ENCODE peak calls at places on chromosome 11, in five cellular contexts. Z, N, A, M and Y are unnamed samples. For H3K4me1, the result is how much of the 10 kb centered on the place peaks cover.

GRCh38 chr11:33970984-33971466 is 79.1 kb upstream of the LMO2 start:
- DNase-seq in Z (peak), N (no peak), A (peak), M (peak), Y (peak)

GRCh38 chr11:77547863-77548551 is 41.7 kb upstream of the AQP11 start:
- DNase-seq in Z (no peak), N (no peak), A (peak), M (peak), Y (peak)

GRCh38 chr11:119752946-119753345 is 23.9 kb upstream of the NECTIN1 start:
- DNase-seq in Z (no peak), N (no peak), A (no peak), M (no peak), Y (no peak)

GRCh38 chr11:26720003-26720402 is 1.9 kb downstream of the SLC5A12 start:
- DNase-seq in Z (no peak), N (no peak), A (no peak), M (no peak), Y (no peak)

GRCh38 chr11:32421992-32422391 is 13.3 kb downstream of the WT1 start:
- DNase-seq in Z (no peak), N (no peak), A (no peak), M (no peak), Y (no peak)

GRCh38 chr11:46916251-46916650 is 2.1 kb downstream of the LRP4 start:
- DNase-seq in Z (no peak), N (no peak), A (no peak), M (no peak), Y (no peak)

GRCh38 chr11:61027141-61027840 is 55.8 kb downstream of the CD6 start:
- DNase-seq in Z (no peak), N (no peak), A (no peak), M (no peak), Y (no peak)

GRCh38 chr11:118572075-118572913 is at the start of gene ARCN1:
- DNase-seq in Z (peak), N (peak), A (peak), M (peak), Y (peak)

GRCh38 chr11:77209663-77210062 is 81.6 kb downstream of the MYO7A start:
- DNase-seq in Z (no peak), N (no peak), A (no peak), M (no peak), Y (no peak)

GRCh38 chr11:128906185-128907065 is 15.3 kb downstream of the KCNJ5 start:
- DNase-seq in Z (no peak), N (no peak), A (no peak), M (no peak), Y (no peak)
- H3K4me3 ChIP-seq in Z (peak), N (peak), A (peak), M (no peak), Y (no peak)

GRCh38 chr11:12853325-12853651 is 155.8 kb upstream of the RASSF10 start:
- DNase-seq in Z (no peak), N (no peak), A (no peak), M (no peak), Y (no peak)
- H3K27ac ChIP-seq in Z (no peak), N (no peak), A (no peak), M (no peak), Y (no peak)

DNA sequence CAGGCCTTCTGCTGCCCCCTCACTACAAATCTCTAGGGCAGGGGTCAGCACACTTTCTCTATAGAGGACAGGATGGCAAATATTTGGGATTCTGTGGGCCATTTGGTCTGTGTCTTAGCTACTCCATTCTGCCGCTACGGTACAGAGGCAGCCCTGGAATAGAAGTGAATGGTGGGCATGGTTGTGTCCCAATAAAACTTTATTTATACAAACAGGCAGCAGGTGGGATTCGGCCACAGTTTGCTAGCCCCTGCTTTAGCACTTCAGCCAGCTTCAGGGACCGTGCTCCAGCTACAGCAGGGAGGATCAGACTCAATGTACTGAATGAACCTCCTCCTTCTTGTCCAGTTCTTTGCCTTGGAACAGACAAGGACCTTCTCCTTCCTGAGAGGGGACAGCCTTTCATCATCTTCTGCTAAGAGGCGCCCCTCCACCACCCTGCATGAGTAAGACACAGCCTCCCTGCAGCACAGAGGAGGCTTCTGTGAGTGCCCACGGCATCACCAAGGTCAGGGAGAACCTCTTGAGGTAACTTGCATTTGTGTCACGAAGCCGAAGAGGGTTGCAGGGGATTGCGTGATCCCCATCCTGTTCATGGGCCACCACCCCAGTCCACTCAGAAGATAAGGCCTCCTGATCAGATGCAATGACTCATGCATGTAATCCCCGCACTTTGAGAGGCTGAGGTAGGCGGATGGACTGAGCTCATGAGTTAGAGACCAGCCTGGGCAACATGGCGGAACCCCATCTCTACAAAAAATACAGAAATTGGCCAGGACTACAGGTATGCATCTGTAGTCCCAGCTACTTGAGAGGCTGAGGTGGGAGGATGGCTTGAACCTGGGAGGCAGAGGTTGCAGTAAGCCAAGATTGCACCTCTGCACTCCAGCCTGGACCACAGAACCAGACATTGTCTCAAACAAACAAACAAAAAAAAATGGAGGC is 4.6 kb downstream of the C11orf24 start:
- DNase-seq in Z (no peak), N (no peak), A (no peak), M (peak), Y (no peak)
- H3K4me1 ChIP-seq in Z (under half), N (under half), A (under half), M (half or more), Y (under half)

DNA sequence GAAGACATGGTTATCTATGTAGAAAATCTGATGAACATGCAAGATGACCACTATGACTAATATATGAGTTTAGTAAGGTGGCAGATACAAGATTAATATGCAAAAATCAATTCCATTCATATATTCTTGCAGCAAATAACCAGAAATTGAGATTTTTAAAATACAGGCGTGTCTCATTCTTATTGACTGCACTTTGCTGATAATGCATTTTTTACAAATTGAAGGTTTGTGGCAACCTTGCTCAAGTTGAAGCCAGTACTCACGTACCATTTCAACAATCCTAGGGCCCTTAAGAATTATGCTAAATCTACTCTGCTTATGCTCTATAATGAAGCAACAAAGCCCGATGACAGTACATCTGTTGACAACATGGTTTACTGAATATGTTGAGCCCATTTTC is 104.6 kb downstream of the KCNQ1OT1 start:
- DNase-seq in Z (no peak), N (no peak), A (no peak), M (no peak), Y (no peak)
- H3K4me3 ChIP-seq in Z (no peak), N (no peak), A (no peak), M (no peak), Y (no peak)

GRCh38 chr11:95915051-95915450 is 8.9 kb downstream of the MTMR2 start:
- DNase-seq in Z (no peak), N (no peak), A (no peak), M (no peak), Y (no peak)
- H3K27ac ChIP-seq in Z (peak), N (no peak), A (peak), M (no peak), Y (no peak)

DNA sequence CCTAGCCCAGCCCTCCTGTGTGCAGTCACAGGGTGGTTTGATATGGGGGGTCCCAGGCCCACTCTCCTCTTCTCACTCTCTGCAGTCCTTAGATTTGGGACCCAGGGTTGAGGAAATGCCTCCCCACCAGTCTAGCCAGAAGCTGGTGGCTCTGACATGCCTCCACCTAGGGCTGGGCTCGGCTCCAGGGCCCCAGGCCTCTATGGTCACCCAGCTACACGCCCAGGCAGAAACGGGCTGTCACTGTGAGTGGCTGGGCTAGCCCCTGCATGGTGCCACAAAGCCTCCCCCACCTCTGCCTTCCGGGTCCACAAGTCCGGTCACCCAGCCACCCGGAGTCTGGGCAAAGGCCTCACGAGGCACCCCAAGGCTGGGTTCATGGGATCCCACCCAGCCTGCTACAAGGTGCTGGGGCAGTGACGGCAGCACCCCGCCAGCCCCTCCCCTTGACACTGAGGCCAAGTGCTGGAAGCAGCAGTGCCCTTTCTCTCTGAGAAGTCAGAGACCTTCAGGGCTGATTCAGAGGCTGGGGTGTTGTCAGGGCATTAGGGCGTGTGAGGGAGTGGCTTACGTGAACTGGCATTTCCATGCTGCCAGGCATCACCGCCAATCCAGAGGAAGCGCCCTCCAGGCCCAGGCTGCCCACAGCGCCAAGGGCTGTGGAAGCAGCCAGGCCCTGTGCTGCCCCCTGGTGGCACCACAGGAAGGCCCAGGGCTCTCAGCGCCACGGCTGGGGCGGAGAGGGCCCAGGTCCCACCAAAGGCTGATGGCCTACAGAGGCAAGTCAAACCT is 638 bp upstream of the PITPNM1 start:
- DNase-seq in Z (peak), N (peak), A (peak), M (peak), Y (peak)
- H3K4me1 ChIP-seq in Z (under half), N (under half), A (under half), M (under half), Y (under half)

GRCh38 chr11:64854157-64854533 is 9.7 kb upstream of the CDC42BPG start:
- DNase-seq in Z (no peak), N (peak), A (no peak), M (no peak), Y (no peak)
- H3K4me3 ChIP-seq in Z (peak), N (no peak), A (no peak), M (no peak), Y (no peak)

GRCh38 chr11:10943968-10944367 is 86.1 kb upstream of the ZBED5 start:
- DNase-seq in Z (no peak), N (no peak), A (no peak), M (no peak), Y (no peak)
- H3K27ac ChIP-seq in Z (no peak), N (no peak), A (no peak), M (no peak), Y (no peak)

GRCh38 chr11:67351275-67352005 is 1.9 kb downstream of the POLD4 start:
- DNase-seq in Z (peak), N (peak), A (peak), M (peak), Y (peak)
- H3K4me1 ChIP-seq in Z (half or more), N (under half), A (half or more), M (half or more), Y (under half)

GRCh38 chr11:210803-211180 is 3.3 kb downstream of the RIC8A start:
- DNase-seq in Z (no peak), N (no peak), A (no peak), M (no peak), Y (no peak)

GRCh38 chr11:209275-210121 is 2.0 kb downstream of the RIC8A start:
- DNase-seq in Z (no peak), N (no peak), A (no peak), M (peak), Y (no peak)

GRCh38 chr11:211295-211694 is 3.8 kb downstream of the RIC8A start:
- DNase-seq in Z (no peak), N (no peak), A (no peak), M (no peak), Y (no peak)

GRCh38 chr11:208917-209260 is 1.4 kb downstream of the RIC8A start:
- DNase-seq in Z (no peak), N (no peak), A (no peak), M (peak), Y (no peak)

DNA sequence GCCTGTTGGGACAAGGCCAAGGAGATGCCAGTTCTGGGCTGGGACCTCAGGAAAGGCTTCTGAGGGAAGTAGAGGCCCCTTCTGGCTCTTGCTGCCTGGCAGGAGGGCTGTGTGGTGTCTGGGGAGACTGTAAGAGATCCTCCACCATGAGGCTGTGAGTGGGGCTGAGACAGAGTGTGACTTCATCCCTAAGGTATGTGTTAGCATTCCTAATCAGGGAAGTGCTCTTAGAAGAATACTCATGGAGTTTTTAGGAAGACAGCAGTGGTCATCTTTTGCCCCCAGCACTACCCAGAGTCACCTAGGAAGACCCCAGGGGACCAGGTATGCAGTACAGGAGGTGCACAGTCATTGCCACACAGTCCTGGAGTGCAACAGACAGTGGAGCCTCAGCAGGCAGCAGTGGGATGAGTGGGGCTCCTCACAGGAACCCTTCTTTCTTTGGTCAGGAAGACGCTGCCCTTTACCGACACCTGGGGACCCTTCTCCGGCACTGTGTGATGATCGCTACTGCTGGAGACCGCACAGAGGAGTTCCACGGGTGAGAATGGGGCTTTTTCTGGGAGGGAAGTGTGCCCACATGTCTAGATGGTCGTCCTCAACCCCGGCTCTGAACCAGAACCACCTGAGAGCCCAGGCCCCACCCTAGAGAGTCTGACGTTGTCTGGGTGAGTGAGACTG is 2.8 kb downstream of the RIC8A start:
- DNase-seq in Z (no peak), N (no peak), A (no peak), M (no peak), Y (peak)
- H3K4me3 ChIP-seq in Z (no peak), N (no peak), A (peak), M (peak), Y (peak)